ENCODE peak calls at places on chromosomes 16 and 17, in seven cellular contexts. T is PC-3; B is lower lobe of right lung; V is mesenchymal stem cell; P is CD8-positive, alpha-beta memory T cell; F is esophagus muscularis mucosa; W is cardiac muscle cell. J is an unnamed sample.
A peak's percentile ranks its signal among the peaks of the same experiment; 100 is the strongest.

GRCh38 chr17:3531266-3532101 is 26.1 kb downstream of the TRPV3 start:
- DNase-seq in T (no peak), B (no peak), V (no peak), P (no peak), F (no peak), W (no peak), J (no peak)

GRCh38 chr17:49741009-49741691 is 22.8 kb downstream of the FAM117A start:
- DNase-seq in T (no peak), B (no peak), V (peak; percentile 6), P (no peak), F (no peak), W (peak; percentile 36), J (no peak)

GRCh38 chr16:75311383-75311938 is 60.0 kb upstream of the BCAR1 start:
- DNase-seq in T (no peak), B (no peak), V (no peak), P (no peak), F (no peak), W (peak; percentile 46), J (no peak)

GRCh38 chr16:56226187-56226586 is 34.9 kb downstream of the GNAO1 start:
- DNase-seq in T (no peak), B (no peak), V (no peak), P (no peak), F (no peak), W (no peak), J (no peak)

GRCh38 chr16:55494994-55495421 is 13.9 kb upstream of the LPCAT2 start:
- DNase-seq in T (peak; percentile 32), B (no peak), V (peak; percentile 89), P (no peak), F (peak; percentile 90), W (peak; percentile 95), J (no peak)

GRCh38 chr17:50806141-50806643 is 29.2 kb upstream of the WFIKKN2 start:
- DNase-seq in T (peak; percentile 34), B (no peak), V (no peak), P (no peak), F (no peak), W (peak; percentile 60), J (no peak)

GRCh38 chr17:78417531-78417909 is 39.1 kb downstream of the PGS1 start:
- DNase-seq in T (no peak), B (no peak), V (no peak), P (no peak), F (no peak), W (no peak), J (no peak)

GRCh38 chr17:59811209-59811608 is 81.5 kb downstream of the TUBD1 start:
- DNase-seq in T (peak; percentile 55), B (no peak), V (no peak), P (no peak), F (no peak), W (no peak), J (no peak)

GRCh38 chr17:8392674-8393469 is 4.8 kb downstream of the RNF222 start:
- DNase-seq in T (no peak), B (no peak), V (no peak), P (no peak), F (no peak), W (no peak), J (no peak)

GRCh38 chr17:32185875-32186274 is 43.6 kb downstream of the RHOT1 start:
- DNase-seq in T (no peak), B (no peak), V (no peak), P (no peak), F (no peak), W (no peak), J (no peak)

GRCh38 chr17:33055171-33055611 is 63.5 kb downstream of the SPACA3 start:
- DNase-seq in T (no peak), B (no peak), V (no peak), P (no peak), F (peak; percentile 77), W (no peak), J (no peak)

GRCh38 chr16:50152386-50152806 is 710 bp upstream of the TENT4B start:
- DNase-seq in T (peak; percentile 28), B (no peak), V (peak; percentile 58), P (peak; percentile 76), F (no peak), W (peak; percentile 43), J (no peak)

GRCh38 chr16:25966172-25967097 is 274.7 kb downstream of the HS3ST4 start:
- DNase-seq in T (no peak), B (no peak), V (no peak), P (no peak), F (no peak), W (no peak), J (no peak)

GRCh38 chr16:49345829-49346228 is 27.8 kb upstream of the C16orf78 start:
- DNase-seq in T (peak; percentile 8), B (no peak), V (no peak), P (no peak), F (no peak), W (peak; percentile 3), J (no peak)

GRCh38 chr17:27485125-27485524 is 28.9 kb downstream of the KSR1 start:
- DNase-seq in T (no peak), B (no peak), V (no peak), P (no peak), F (no peak), W (no peak), J (no peak)

GRCh38 chr17:32275060-32276042 is 9.7 kb downstream of the RHBDL3 start:
- DNase-seq in T (peak; percentile 74), B (peak; percentile 41), V (peak; percentile 88), P (no peak), F (no peak), W (peak; percentile 74), J (no peak)

GRCh38 chr17:38748329-38749221 is at the start of gene PCGF2:
- DNase-seq in T (peak; percentile 79), B (peak; percentile 95), V (peak; percentile 91), P (no peak), F (peak; percentile 99), W (peak; percentile 95), J (peak; percentile 91)

DNA sequence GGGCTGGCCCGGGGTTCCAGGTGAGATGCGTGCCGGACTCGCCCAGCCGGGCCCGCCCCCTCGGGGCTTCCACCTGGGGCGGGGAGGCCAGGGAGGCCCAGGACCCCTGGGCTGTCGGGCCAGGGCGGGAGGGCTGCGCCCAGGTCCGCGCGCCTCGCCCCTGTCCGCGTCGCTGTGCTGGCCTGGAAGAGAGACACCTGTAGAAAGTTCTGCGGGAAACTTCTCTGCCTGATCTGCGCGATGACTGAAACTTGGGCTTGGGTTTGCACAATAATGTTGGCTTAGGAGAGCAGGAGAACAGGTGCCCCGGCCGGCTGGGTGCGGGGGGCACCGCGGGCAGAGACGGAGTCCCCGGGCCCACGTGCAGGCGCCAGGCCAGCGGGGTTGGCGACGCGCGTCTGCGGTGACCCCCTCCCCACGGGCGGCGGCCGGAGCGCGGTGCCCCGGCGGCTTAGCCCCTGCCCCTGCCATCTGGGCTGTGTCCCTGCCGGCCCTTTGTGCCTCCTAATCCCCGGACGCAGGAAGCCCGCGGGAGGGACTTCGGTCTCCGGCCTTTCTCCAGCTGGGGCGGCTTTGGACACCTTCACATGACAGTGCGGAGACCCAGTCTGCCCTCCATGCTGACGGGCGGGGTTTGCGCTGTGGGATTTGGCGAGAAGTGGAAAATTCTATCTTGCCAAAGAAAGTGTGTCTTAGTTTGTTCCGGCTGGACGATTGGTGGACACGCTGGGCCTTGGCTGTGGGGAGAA is 483 bp downstream of the LLGL2 start:
- DNase-seq in T (peak; percentile 37), B (no peak), V (peak; percentile 15), P (no peak), F (no peak), W (no peak), J (no peak)
- H3K4me3 ChIP-seq in T (peak overlapping the region; percentile 67), B (peak overlapping the region; percentile 76), V (peak overlapping the region; percentile 66), P (peak overlapping the region; percentile 63), F (peak overlapping the region; percentile 71), W (peak overlapping the region; percentile 83), J (peak overlapping the region; percentile 68)

GRCh38 chr17:57832711-57833596 is 16.9 kb downstream of the MRPS23 start:
- DNase-seq in T (peak; percentile 80), B (peak; percentile 62), V (peak; percentile 88), P (peak; percentile 43), F (no peak), W (peak; percentile 82), J (peak; percentile 55)
- H3K27ac ChIP-seq in T (no peak overlapping the region), B (peak overlapping the region; percentile 43), V (no peak overlapping the region), P (no peak overlapping the region), F (peak overlapping the region; percentile 81), W (peak overlapping the region; percentile 48), J (no peak overlapping the region)

GRCh38 chr16:2208308-2208707 is 2.4 kb downstream of the BRICD5 start:
- DNase-seq in T (no peak), B (peak; percentile 43), V (no peak), P (no peak), F (no peak), W (no peak), J (no peak)

GRCh38 chr16:2207872-2208271 is 2.6 kb downstream of the MLST8 start:
- DNase-seq in T (no peak), B (no peak), V (no peak), P (no peak), F (no peak), W (no peak), J (no peak)

GRCh38 chr16:2210009-2210332 is 692 bp downstream of the BRICD5 start:
- DNase-seq in T (no peak), B (no peak), V (no peak), P (no peak), F (no peak), W (no peak), J (no peak)

GRCh38 chr16:2209258-2210008 is 1.2 kb downstream of the BRICD5 start:
- DNase-seq in T (no peak), B (peak; percentile 45), V (no peak), P (no peak), F (no peak), W (no peak), J (no peak)

DNA sequence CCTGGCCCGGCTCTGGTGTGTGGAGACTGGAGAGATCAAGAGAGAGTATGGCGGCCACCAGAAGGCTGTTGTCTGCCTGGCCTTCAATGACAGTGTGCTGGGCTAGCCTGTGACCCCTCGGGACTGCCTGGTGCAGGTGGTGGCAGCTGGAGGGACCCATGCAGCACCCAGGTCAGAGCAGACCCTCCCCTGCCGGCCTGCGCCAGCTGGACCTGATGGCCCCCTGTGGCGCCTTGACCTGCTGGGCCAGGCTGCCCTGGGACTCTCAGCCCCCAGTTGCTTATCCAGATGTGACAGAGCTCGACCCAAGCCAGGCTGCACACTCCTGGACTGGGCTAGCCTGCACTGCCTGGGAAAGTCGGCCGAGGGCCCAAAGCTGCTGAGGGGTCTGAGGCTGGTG is 1.9 kb downstream of the BRICD5 start:
- DNase-seq in T (no peak), B (no peak), V (no peak), P (no peak), F (no peak), W (no peak), J (no peak)
- H3K4me1 ChIP-seq in T (peaks cover 27% of the 10 kb centered on the region), B (peaks cover 44% of the 10 kb centered on the region), V (peaks cover 48% of the 10 kb centered on the region), P (peaks cover 31% of the 10 kb centered on the region), F (peaks cover 47% of the 10 kb centered on the region), W (peaks cover 26% of the 10 kb centered on the region), J (peaks cover 7% of the 10 kb centered on the region)

DNA sequence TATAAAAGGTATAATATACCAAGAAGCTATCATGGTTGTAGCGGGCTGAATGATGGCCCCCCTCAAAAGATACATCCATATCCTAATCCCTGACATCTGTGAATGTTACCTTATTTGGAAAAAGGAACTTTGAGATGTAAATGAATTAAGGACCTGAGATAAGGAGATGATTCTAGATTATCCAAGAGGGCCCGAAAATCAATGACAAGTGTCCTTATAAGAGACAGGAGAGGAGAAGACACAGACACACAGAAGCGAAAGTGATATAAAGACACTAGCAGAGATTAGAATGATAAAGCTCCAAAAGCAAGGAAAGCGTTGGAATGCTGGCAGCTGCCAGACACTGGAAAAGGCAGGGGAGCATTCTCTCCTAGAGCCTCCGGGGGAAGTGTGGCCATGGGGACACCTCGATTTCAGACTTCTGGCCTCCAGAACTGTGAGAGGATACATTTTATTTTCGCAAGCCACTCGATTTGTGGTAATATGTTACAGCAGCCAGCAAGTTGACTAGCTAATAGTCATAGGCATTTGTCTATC is 12.5 kb upstream of the GP1BA start:
- DNase-seq in T (no peak), B (peak; percentile 9), V (peak; percentile 30), P (no peak), F (no peak), W (no peak), J (no peak)
- H3K4me3 ChIP-seq in T (no peak overlapping the region), B (no peak overlapping the region), V (no peak overlapping the region), P (no peak overlapping the region), F (no peak overlapping the region), W (no peak overlapping the region), J (no peak overlapping the region)

GRCh38 chr16:85653226-85653917 is 35.4 kb downstream of the GINS2 start:
- DNase-seq in T (no peak), B (no peak), V (no peak), P (no peak), F (no peak), W (no peak), J (no peak)
- H3K27ac ChIP-seq in T (no peak overlapping the region), B (peak overlapping the region; percentile 64), V (no peak overlapping the region), P (no peak overlapping the region), F (peak overlapping the region; percentile 63), W (no peak overlapping the region), J (no peak overlapping the region)

J was measured in iPS DF 6.9.